ENCODE peak calls at places on chromosomes 4 and X, in nine cellular contexts. X, P, J, M, Y, V, E, Z and H are unnamed samples.

GRCh38 chr4:186844059-186844681 is 120.5 kb upstream of the FAT1 start:
- DNase-seq in X (no peak), P (no peak), J (no peak), M (no peak), Y (peak), V (no peak), E (peak), Z (peak), H (no peak)

GRCh38 chr4:125728568-125728967 is 413.8 kb downstream of the FAT4 start:
- DNase-seq in X (no peak), P (no peak), J (no peak), M (no peak), Y (peak), V (no peak), E (peak), Z (no peak), H (peak)

GRCh38 chr4:121998024-121998423 is 46.2 kb upstream of the TRPC3 start:
- DNase-seq in X (no peak), P (no peak), J (no peak), M (no peak), Y (no peak), V (no peak), E (peak), Z (no peak), H (no peak)

GRCh38 chrX:132956421-132957210 is 1.8 kb downstream of the HS6ST2 start:
- DNase-seq in X (no peak), P (no peak), J (no peak), M (no peak), Y (no peak), V (no peak), E (no peak), Z (no peak), H (no peak)

GRCh38 chr4:6524436-6524835 is 50.6 kb upstream of the MAN2B2 start:
- DNase-seq in X (no peak), P (no peak), J (no peak), M (no peak), Y (no peak), V (no peak), E (no peak), Z (no peak), H (no peak)

GRCh38 chr4:7150083-7150635 is 42.2 kb upstream of the SORCS2 start:
- DNase-seq in X (no peak), P (no peak), J (no peak), M (no peak), Y (no peak), V (no peak), E (no peak), Z (no peak), H (no peak)

GRCh38 chr4:169015237-169015636 is 5.2 kb upstream of the CBR4 start:
- DNase-seq in X (no peak), P (no peak), J (no peak), M (no peak), Y (no peak), V (no peak), E (no peak), Z (peak), H (no peak)

GRCh38 chrX:4451591-4451990 is 738.1 kb upstream of the PRKX start:
- DNase-seq in X (no peak), P (no peak), J (no peak), M (no peak), Y (no peak), V (no peak), E (no peak), Z (no peak), H (no peak)

GRCh38 chrX:115013705-115014104 is 3.7 kb downstream of the IL13RA2 start:
- DNase-seq in X (no peak), P (no peak), J (no peak), M (no peak), Y (peak), V (no peak), E (peak), Z (no peak), H (no peak)

GRCh38 chr4:77852892-77853495 is 9.6 kb upstream of the MRPL1 start:
- DNase-seq in X (peak), P (peak), J (peak), M (peak), Y (no peak), V (peak), E (no peak), Z (no peak), H (no peak)

GRCh38 chrX:108167211-108167872 is 75.8 kb downstream of the ATG4A start:
- DNase-seq in X (no peak), P (no peak), J (no peak), M (no peak), Y (peak), V (no peak), E (peak), Z (no peak), H (no peak)

GRCh38 chr4:48575964-48576363 is 85.9 kb downstream of the ZAR1 start:
- DNase-seq in X (no peak), P (no peak), J (no peak), M (no peak), Y (peak), V (no peak), E (no peak), Z (no peak), H (no peak)

GRCh38 chr4:114807759-114808404 is 209.3 kb downstream of the UGT8 start:
- DNase-seq in X (no peak), P (peak), J (no peak), M (peak), Y (peak), V (peak), E (no peak), Z (peak), H (no peak)

GRCh38 chr4:51868449-51868847 is 25.5 kb downstream of the DCUN1D4 start:
- DNase-seq in X (no peak), P (no peak), J (no peak), M (no peak), Y (peak), V (no peak), E (no peak), Z (no peak), H (no peak)

GRCh38 chr4:150164956-150165355 is 86.7 kb downstream of the DCLK2 start:
- DNase-seq in X (no peak), P (no peak), J (no peak), M (no peak), Y (no peak), V (no peak), E (no peak), Z (no peak), H (no peak)

GRCh38 chrX:69179380-69179911 is 14.2 kb upstream of the PJA1 start:
- DNase-seq in X (no peak), P (no peak), J (no peak), M (no peak), Y (no peak), V (no peak), E (no peak), Z (no peak), H (no peak)

GRCh38 chrX:107537815-107538214 is 88.4 kb downstream of the FRMPD3 start:
- DNase-seq in X (no peak), P (peak), J (no peak), M (peak), Y (peak), V (no peak), E (peak), Z (no peak), H (no peak)